ENCODE peak calls at places on chromosomes 12 and 14, in five cellular contexts. K, B, A, D and U are unnamed samples.

GRCh38 chr12:28563926-28564325 is 373.7 kb downstream of the CCDC91 start:
- DNase-seq in K (no peak), B (no peak), A (no peak), D (no peak), U (no peak)

GRCh38 chr14:100713720-100714119 is 13.0 kb upstream of the DLK1 start:
- DNase-seq in K (no peak), B (no peak), A (no peak), D (no peak), U (no peak)

GRCh38 chr14:79605863-79606262 is 605.4 kb downstream of the DIO2 start:
- DNase-seq in K (no peak), B (no peak), A (no peak), D (no peak), U (no peak)

GRCh38 chr12:44307506-44308168 is 471.8 kb downstream of the TMEM117 start:
- DNase-seq in K (no peak), B (no peak), A (no peak), D (no peak), U (no peak)

GRCh38 chr14:75476274-75476995 is 45.8 kb upstream of the BATF start:
- DNase-seq in K (no peak), B (peak), A (no peak), D (no peak), U (no peak)

GRCh38 chr14:39417014-39417413 is 15.2 kb downstream of the FBXO33 start:
- DNase-seq in K (no peak), B (no peak), A (no peak), D (no peak), U (no peak)

GRCh38 chr12:50934981-50935807 is 17.1 kb upstream of the HIGD1C start:
- DNase-seq in K (no peak), B (no peak), A (no peak), D (no peak), U (no peak)

GRCh38 chr14:88029500-88029899 is 24.6 kb downstream of the GPR65 start:
- DNase-seq in K (no peak), B (no peak), A (no peak), D (no peak), U (no peak)

GRCh38 chr12:94649349-94650142 is 811 bp downstream of the TMCC3 start:
- DNase-seq in K (peak), B (peak), A (peak), D (no peak), U (no peak)

GRCh38 chr14:98593361-98593761 is 678.6 kb downstream of the BCL11B start:
- DNase-seq in K (no peak), B (no peak), A (no peak), D (no peak), U (no peak)

GRCh38 chr14:70858641-70859040 is 48.6 kb upstream of the PCNX1 start:
- DNase-seq in K (no peak), B (no peak), A (no peak), D (no peak), U (no peak)

GRCh38 chr14:71523630-71524320 is 408.5 kb upstream of the RGS6 start:
- DNase-seq in K (no peak), B (no peak), A (no peak), D (peak), U (no peak)

GRCh38 chr12:75489613-75490210 is 9.2 kb downstream of the GLIPR1 start:
- DNase-seq in K (no peak), B (peak), A (no peak), D (no peak), U (no peak)

GRCh38 chr12:27657296-27657695 is 39.0 kb upstream of the REP15 start:
- DNase-seq in K (no peak), B (no peak), A (no peak), D (no peak), U (no peak)

GRCh38 chr12:6869049-6870021 is 2.0 kb downstream of the TPI1 start:
- DNase-seq in K (peak), B (peak), A (peak), D (no peak), U (no peak)

GRCh38 chr14:63853831-63854293 is 1.1 kb downstream of the SYNE2 start:
- DNase-seq in K (peak), B (peak), A (peak), D (no peak), U (no peak)

GRCh38 chr12:18868673-18869072 is 130.8 kb downstream of the CAPZA3 start:
- DNase-seq in K (no peak), B (no peak), A (no peak), D (no peak), U (no peak)

GRCh38 chr14:26444745-26445144 is 153.1 kb downstream of the NOVA1 start:
- DNase-seq in K (no peak), B (no peak), A (no peak), D (no peak), U (no peak)

GRCh38 chr12:11958216-11959091 is 112.3 kb upstream of the BCL2L14 start:
- DNase-seq in K (peak), B (peak), A (no peak), D (peak), U (no peak)